ENCODE peak calls at places on chromosomes 3 and 15, in ten cellular contexts. One of them, this sample, is unnamed.
A peak's percentile ranks its signal among the peaks of the same experiment; 100 is the strongest.

GRCh38 chr3:145857956-145858355 is 303.0 kb downstream of the PLOD2 start:
- DNase-seq in vagina: no peak
- DNase-seq in esophagus muscularis mucosa: no peak
- DNase-seq in mucosa of descending colon: no peak
- DNase-seq in cardiac muscle cell: peak; percentile 11
- DNase-seq in heart right ventricle: no peak
- DNase-seq in stomach: no peak
- DNase-seq in thoracic aorta: no peak
- DNase-seq in Peyer's patch: no peak
- DNase-seq in fibroblast of lung: no peak
- DNase-seq in this sample: no peak

GRCh38 chr3:57287205-57287604 is 5.3 kb downstream of the ASB14 start:
- DNase-seq in fibroblast of lung: no peak
- DNase-seq in Peyer's patch: no peak
- DNase-seq in heart right ventricle: no peak
- DNase-seq in vagina: no peak
- DNase-seq in esophagus muscularis mucosa: no peak
- DNase-seq in stomach: no peak
- DNase-seq in cardiac muscle cell: no peak
- DNase-seq in mucosa of descending colon: no peak
- DNase-seq in thoracic aorta: no peak
- DNase-seq in this sample: no peak

GRCh38 chr3:32078085-32078634 is 28.3 kb upstream of the GPD1L start:
- DNase-seq in stomach: no peak
- DNase-seq in fibroblast of lung: no peak
- DNase-seq in cardiac muscle cell: no peak
- DNase-seq in Peyer's patch: no peak
- DNase-seq in heart right ventricle: no peak
- DNase-seq in vagina: no peak
- DNase-seq in esophagus muscularis mucosa: no peak
- DNase-seq in mucosa of descending colon: no peak
- DNase-seq in thoracic aorta: no peak
- DNase-seq in this sample: no peak

GRCh38 chr15:56767315-56767714 is 34.0 kb upstream of the ZNF280D start:
- DNase-seq in heart right ventricle: no peak
- DNase-seq in mucosa of descending colon: no peak
- DNase-seq in Peyer's patch: no peak
- DNase-seq in fibroblast of lung: no peak
- DNase-seq in stomach: no peak
- DNase-seq in esophagus muscularis mucosa: no peak
- DNase-seq in vagina: no peak
- DNase-seq in cardiac muscle cell: peak; percentile 39
- DNase-seq in thoracic aorta: no peak
- DNase-seq in this sample: no peak

GRCh38 chr3:160758929-160759577 is 3.0 kb downstream of the PPM1L start:
- DNase-seq in heart right ventricle: no peak
- DNase-seq in vagina: no peak
- DNase-seq in fibroblast of lung: no peak
- DNase-seq in thoracic aorta: no peak
- DNase-seq in Peyer's patch: no peak
- DNase-seq in cardiac muscle cell: no peak
- DNase-seq in stomach: no peak
- DNase-seq in mucosa of descending colon: no peak
- DNase-seq in esophagus muscularis mucosa: no peak
- DNase-seq in this sample: no peak

GRCh38 chr3:130892759-130893239 is 1.1 kb upstream of the ATP2C1 start:
- DNase-seq in esophagus muscularis mucosa: no peak
- DNase-seq in Peyer's patch: no peak
- DNase-seq in heart right ventricle: peak; percentile 84
- DNase-seq in vagina: no peak
- DNase-seq in stomach: peak; percentile 74
- DNase-seq in fibroblast of lung: peak; percentile 86
- DNase-seq in thoracic aorta: peak; percentile 46
- DNase-seq in mucosa of descending colon: no peak
- DNase-seq in cardiac muscle cell: peak; percentile 87
- DNase-seq in this sample: no peak

GRCh38 chr15:81008312-81008711 is 7.6 kb downstream of the TLNRD1 start:
- DNase-seq in vagina: no peak
- DNase-seq in thoracic aorta: no peak
- DNase-seq in Peyer's patch: no peak
- DNase-seq in mucosa of descending colon: no peak
- DNase-seq in fibroblast of lung: no peak
- DNase-seq in stomach: no peak
- DNase-seq in heart right ventricle: no peak
- DNase-seq in esophagus muscularis mucosa: no peak
- DNase-seq in cardiac muscle cell: no peak
- DNase-seq in this sample: no peak

GRCh38 chr3:59994720-59995304 is 945.0 kb upstream of the CFAP20DC start:
- DNase-seq in Peyer's patch: no peak
- DNase-seq in cardiac muscle cell: no peak
- DNase-seq in fibroblast of lung: no peak
- DNase-seq in mucosa of descending colon: no peak
- DNase-seq in esophagus muscularis mucosa: no peak
- DNase-seq in vagina: no peak
- DNase-seq in heart right ventricle: no peak
- DNase-seq in thoracic aorta: no peak
- DNase-seq in stomach: no peak
- DNase-seq in this sample: no peak

GRCh38 chr15:84721381-84721780 is 5.4 kb upstream of the SEC11A start:
- DNase-seq in cardiac muscle cell: no peak
- DNase-seq in heart right ventricle: no peak
- DNase-seq in vagina: no peak
- DNase-seq in mucosa of descending colon: no peak
- DNase-seq in Peyer's patch: no peak
- DNase-seq in stomach: no peak
- DNase-seq in esophagus muscularis mucosa: no peak
- DNase-seq in fibroblast of lung: no peak
- DNase-seq in thoracic aorta: no peak
- DNase-seq in this sample: no peak

GRCh38 chr3:49124991-49125670 is 4.5 kb upstream of the USP19 start:
- DNase-seq in fibroblast of lung: no peak
- DNase-seq in cardiac muscle cell: no peak
- DNase-seq in heart right ventricle: no peak
- DNase-seq in vagina: no peak
- DNase-seq in esophagus muscularis mucosa: no peak
- DNase-seq in Peyer's patch: no peak
- DNase-seq in mucosa of descending colon: no peak
- DNase-seq in stomach: no peak
- DNase-seq in thoracic aorta: no peak
- DNase-seq in this sample: no peak

GRCh38 chr3:145776782-145777408 is 384.1 kb downstream of the PLOD2 start:
- DNase-seq in thoracic aorta: no peak
- DNase-seq in fibroblast of lung: peak; percentile 84
- DNase-seq in Peyer's patch: no peak
- DNase-seq in heart right ventricle: peak; percentile 21
- DNase-seq in vagina: no peak
- DNase-seq in mucosa of descending colon: no peak
- DNase-seq in esophagus muscularis mucosa: no peak
- DNase-seq in cardiac muscle cell: peak; percentile 86
- DNase-seq in stomach: peak; percentile 60
- DNase-seq in this sample: peak; percentile 16

GRCh38 chr3:10890665-10891064 is 74.6 kb downstream of the SLC6A11 start:
- DNase-seq in vagina: no peak
- DNase-seq in cardiac muscle cell: no peak
- DNase-seq in mucosa of descending colon: no peak
- DNase-seq in heart right ventricle: no peak
- DNase-seq in stomach: no peak
- DNase-seq in fibroblast of lung: no peak
- DNase-seq in esophagus muscularis mucosa: no peak
- DNase-seq in Peyer's patch: no peak
- DNase-seq in thoracic aorta: no peak
- DNase-seq in this sample: no peak

GRCh38 chr3:127698264-127699097 is 25.7 kb downstream of the ABTB1 start:
- DNase-seq in Peyer's patch: peak; percentile 22
- DNase-seq in heart right ventricle: no peak
- DNase-seq in vagina: no peak
- DNase-seq in stomach: no peak
- DNase-seq in mucosa of descending colon: peak; percentile 19
- DNase-seq in fibroblast of lung: no peak
- DNase-seq in cardiac muscle cell: no peak
- DNase-seq in esophagus muscularis mucosa: no peak
- DNase-seq in thoracic aorta: no peak
- DNase-seq in this sample: no peak

GRCh38 chr15:28873006-28873405 is 12.8 kb upstream of the APBA2 start:
- DNase-seq in esophagus muscularis mucosa: no peak
- DNase-seq in cardiac muscle cell: no peak
- DNase-seq in fibroblast of lung: no peak
- DNase-seq in stomach: no peak
- DNase-seq in Peyer's patch: no peak
- DNase-seq in vagina: no peak
- DNase-seq in thoracic aorta: no peak
- DNase-seq in mucosa of descending colon: no peak
- DNase-seq in heart right ventricle: no peak
- DNase-seq in this sample: no peak

GRCh38 chr3:142154186-142154585 is 4.8 kb upstream of the TFDP2 start:
- DNase-seq in stomach: no peak
- DNase-seq in Peyer's patch: no peak
- DNase-seq in esophagus muscularis mucosa: no peak
- DNase-seq in heart right ventricle: no peak
- DNase-seq in mucosa of descending colon: no peak
- DNase-seq in vagina: no peak
- DNase-seq in thoracic aorta: no peak
- DNase-seq in cardiac muscle cell: no peak
- DNase-seq in fibroblast of lung: no peak
- DNase-seq in this sample: no peak

GRCh38 chr3:142150271-142150670 is 927 bp upstream of the TFDP2 start:
- DNase-seq in mucosa of descending colon: no peak
- DNase-seq in thoracic aorta: no peak
- DNase-seq in Peyer's patch: no peak
- DNase-seq in cardiac muscle cell: no peak
- DNase-seq in stomach: no peak
- DNase-seq in vagina: no peak
- DNase-seq in heart right ventricle: no peak
- DNase-seq in fibroblast of lung: no peak
- DNase-seq in esophagus muscularis mucosa: no peak
- DNase-seq in this sample: no peak

GRCh38 chr3:142151828-142152227 is 2.5 kb upstream of the TFDP2 start:
- DNase-seq in stomach: no peak
- DNase-seq in Peyer's patch: no peak
- DNase-seq in esophagus muscularis mucosa: no peak
- DNase-seq in thoracic aorta: no peak
- DNase-seq in cardiac muscle cell: no peak
- DNase-seq in mucosa of descending colon: no peak
- DNase-seq in vagina: no peak
- DNase-seq in heart right ventricle: no peak
- DNase-seq in fibroblast of lung: no peak
- DNase-seq in this sample: no peak

GRCh38 chr3:142151240-142151639 is 1.9 kb upstream of the TFDP2 start:
- DNase-seq in heart right ventricle: no peak
- DNase-seq in cardiac muscle cell: no peak
- DNase-seq in mucosa of descending colon: no peak
- DNase-seq in vagina: no peak
- DNase-seq in Peyer's patch: no peak
- DNase-seq in stomach: no peak
- DNase-seq in esophagus muscularis mucosa: no peak
- DNase-seq in thoracic aorta: no peak
- DNase-seq in fibroblast of lung: no peak
- DNase-seq in this sample: no peak

GRCh38 chr3:142152349-142152748 is 3.0 kb upstream of the TFDP2 start:
- DNase-seq in esophagus muscularis mucosa: no peak
- DNase-seq in mucosa of descending colon: no peak
- DNase-seq in stomach: no peak
- DNase-seq in fibroblast of lung: no peak
- DNase-seq in thoracic aorta: no peak
- DNase-seq in Peyer's patch: no peak
- DNase-seq in vagina: no peak
- DNase-seq in heart right ventricle: no peak
- DNase-seq in cardiac muscle cell: no peak
- DNase-seq in this sample: no peak
- TF ChIP-seq CTCF in esophagus muscularis mucosa: no peak
- TF ChIP-seq CTCF in mucosa of descending colon: no peak
- TF ChIP-seq CTCF in stomach: no peak
- TF ChIP-seq CTCF in fibroblast of lung: peak; percentile 5
- TF ChIP-seq CTCF in thoracic aorta: no peak
- TF ChIP-seq CTCF in Peyer's patch: no peak
- TF ChIP-seq CTCF in vagina: no peak
- TF ChIP-seq CTCF in heart right ventricle: no peak
- TF ChIP-seq CTCF in cardiac muscle cell: no peak
- TF ChIP-seq CTCF in this sample: peak; percentile 43

DNA sequence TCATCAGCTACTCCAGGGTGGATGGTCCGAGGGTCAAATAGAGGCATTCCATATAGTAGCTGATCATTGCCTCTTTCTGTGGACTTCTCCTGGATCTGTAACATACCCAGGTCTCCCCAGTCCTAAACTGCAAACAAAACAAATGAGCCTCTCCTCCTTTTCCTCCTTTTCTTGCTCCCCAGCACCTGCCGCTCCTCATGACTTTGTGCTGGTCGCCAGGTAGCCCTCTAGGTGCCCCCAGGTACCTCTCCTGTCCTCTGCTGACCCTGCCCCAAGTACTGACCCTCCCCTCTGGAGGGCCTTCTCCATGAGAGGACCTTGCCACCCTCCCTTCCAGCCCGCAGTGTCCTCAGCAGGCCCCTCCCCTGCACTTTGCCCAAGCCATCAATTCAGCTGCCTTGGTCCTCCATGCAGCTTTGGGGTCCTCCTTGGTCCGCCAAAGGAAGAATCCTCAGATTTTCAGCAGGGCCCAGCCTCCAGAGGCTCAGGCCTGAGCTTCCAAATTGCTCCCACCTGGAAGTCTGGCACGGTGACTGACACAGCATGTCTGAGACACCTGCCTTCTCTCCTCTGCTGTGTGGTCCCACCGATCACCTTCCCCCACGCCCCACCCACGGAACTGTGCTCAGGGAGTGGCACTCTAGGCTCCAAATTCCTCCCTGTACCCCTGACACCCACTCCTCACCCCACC is 111.0 kb downstream of the LRRK1 start:
- DNase-seq in cardiac muscle cell: no peak
- DNase-seq in esophagus muscularis mucosa: peak; percentile 62
- DNase-seq in thoracic aorta: no peak
- DNase-seq in mucosa of descending colon: no peak
- DNase-seq in stomach: peak; percentile 15
- DNase-seq in Peyer's patch: no peak
- DNase-seq in fibroblast of lung: no peak
- DNase-seq in vagina: peak; percentile 69
- DNase-seq in heart right ventricle: peak; percentile 2
- DNase-seq in this sample: no peak
- H3K36me3 ChIP-seq in cardiac muscle cell: no peaks in the 10 kb centered on the region
- H3K36me3 ChIP-seq in esophagus muscularis mucosa: no peaks in the 10 kb centered on the region
- H3K36me3 ChIP-seq in thoracic aorta: peaks cover 4% of the 10 kb centered on the region
- H3K36me3 ChIP-seq in mucosa of descending colon: no peaks in the 10 kb centered on the region
- H3K36me3 ChIP-seq in stomach: peaks cover 65% of the 10 kb centered on the region
- H3K36me3 ChIP-seq in Peyer's patch: no peaks in the 10 kb centered on the region
- H3K36me3 ChIP-seq in fibroblast of lung: peaks cover 1% of the 10 kb centered on the region
- H3K36me3 ChIP-seq in vagina: peaks cover 10% of the 10 kb centered on the region
- H3K36me3 ChIP-seq in heart right ventricle: no peaks in the 10 kb centered on the region
- H3K36me3 ChIP-seq in this sample: peaks cover 1% of the 10 kb centered on the region

GRCh38 chr3:158789592-158789991 is 12.3 kb upstream of the MFSD1 start:
- DNase-seq in vagina: no peak
- DNase-seq in cardiac muscle cell: peak; percentile 79
- DNase-seq in thoracic aorta: no peak
- DNase-seq in esophagus muscularis mucosa: peak; percentile 84
- DNase-seq in stomach: no peak
- DNase-seq in mucosa of descending colon: no peak
- DNase-seq in heart right ventricle: no peak
- DNase-seq in Peyer's patch: no peak
- DNase-seq in fibroblast of lung: peak; percentile 87
- DNase-seq in this sample: no peak
- TF ChIP-seq CTCF in vagina: peak; percentile 29
- TF ChIP-seq CTCF in cardiac muscle cell: peak; percentile 39
- TF ChIP-seq CTCF in thoracic aorta: no peak
- TF ChIP-seq CTCF in esophagus muscularis mucosa: peak; percentile 36
- TF ChIP-seq CTCF in stomach: no peak
- TF ChIP-seq CTCF in mucosa of descending colon: no peak
- TF ChIP-seq CTCF in heart right ventricle: peak; percentile 39
- TF ChIP-seq CTCF in Peyer's patch: peak; percentile 14
- TF ChIP-seq CTCF in fibroblast of lung: peak; percentile 52
- TF ChIP-seq CTCF in this sample: peak; percentile 29

GRCh38 chr3:187952849-187953248 is 201.1 kb upstream of the LPP start:
- DNase-seq in mucosa of descending colon: no peak
- DNase-seq in cardiac muscle cell: no peak
- DNase-seq in esophagus muscularis mucosa: no peak
- DNase-seq in thoracic aorta: no peak
- DNase-seq in stomach: no peak
- DNase-seq in heart right ventricle: no peak
- DNase-seq in vagina: no peak
- DNase-seq in Peyer's patch: no peak
- DNase-seq in fibroblast of lung: no peak
- DNase-seq in this sample: no peak
- H3K36me3 ChIP-seq in mucosa of descending colon: no peaks in the 10 kb centered on the region
- H3K36me3 ChIP-seq in cardiac muscle cell: no peaks in the 10 kb centered on the region
- H3K36me3 ChIP-seq in esophagus muscularis mucosa: no peaks in the 10 kb centered on the region
- H3K36me3 ChIP-seq in thoracic aorta: no peaks in the 10 kb centered on the region
- H3K36me3 ChIP-seq in stomach: no peaks in the 10 kb centered on the region
- H3K36me3 ChIP-seq in heart right ventricle: no peaks in the 10 kb centered on the region
- H3K36me3 ChIP-seq in vagina: no peaks in the 10 kb centered on the region
- H3K36me3 ChIP-seq in Peyer's patch: no peaks in the 10 kb centered on the region
- H3K36me3 ChIP-seq in fibroblast of lung: no peaks in the 10 kb centered on the region
- H3K36me3 ChIP-seq in this sample: no peaks in the 10 kb centered on the region

This sample was measured in kidney epithelial cell.